ENCODE peak calls at places on chromosomes 13 and 19, in six cellular contexts. J is hepatocyte, K is neural progenitor cell, N is PC-3, L is GM23338, X is MM.1S. Q is an unnamed sample.
A peak's percentile ranks its signal among the peaks of the same experiment; 100 is the strongest.

GRCh38 chr13:28047784-28048388 is 52.5 kb downstream of the FLT3 start:
- DNase-seq in J (no peak), K (no peak), N (peak; percentile 42), L (no peak), X (peak; percentile 57), Q (peak; percentile 65)

GRCh38 chr19:17751103-17751911 is at the start of gene FCHO1:
- DNase-seq in J (no peak), K (no peak), N (no peak), L (no peak), X (peak; percentile 44), Q (no peak)

GRCh38 chr19:30083125-30083681 is 141.2 kb downstream of the URI1 start:
- DNase-seq in J (no peak), K (no peak), N (no peak), L (no peak), X (no peak), Q (no peak)

GRCh38 chr13:37047032-37047431 is 12.5 kb downstream of the SUPT20H start:
- DNase-seq in J (no peak), K (no peak), N (no peak), L (no peak), X (no peak), Q (no peak)

GRCh38 chr13:75326173-75327131 is 155.5 kb downstream of the TBC1D4 start:
- DNase-seq in J (peak; percentile 9), K (no peak), N (no peak), L (no peak), X (no peak), Q (peak; percentile 8)

GRCh38 chr19:7471696-7472620 is 16.9 kb downstream of the PEX11G start:
- DNase-seq in J (no peak), K (no peak), N (no peak), L (no peak), X (no peak), Q (no peak)

GRCh38 chr19:21604351-21604926 is 99.0 kb downstream of the ZNF429 start:
- DNase-seq in J (no peak), K (peak; percentile 7), N (peak; percentile 34), L (peak; percentile 95), X (no peak), Q (peak; percentile 60)

GRCh38 chr13:36131215-36131930 is at the start of gene DCLK1:
- DNase-seq in J (peak; percentile 60), K (peak; percentile 85), N (no peak), L (peak; percentile 87), X (no peak), Q (peak; percentile 54)

GRCh38 chr19:32168111-32168510 is 177.3 kb upstream of the ZNF507 start:
- DNase-seq in J (no peak), K (no peak), N (no peak), L (no peak), X (no peak), Q (no peak)

GRCh38 chr19:53908933-53909415 is at the start of gene CACNG7:
- DNase-seq in J (no peak), K (peak; percentile 80), N (no peak), L (peak; percentile 83), X (no peak), Q (no peak)

GRCh38 chr19:38634757-38635482 is 12.5 kb upstream of the ACTN4 start:
- DNase-seq in J (peak; percentile 76), K (peak; percentile 67), N (peak; percentile 73), L (peak; percentile 73), X (peak; percentile 54), Q (peak; percentile 67)

GRCh38 chr13:113903361-113903760 is 39.5 kb upstream of the GAS6 start:
- DNase-seq in J (no peak), K (no peak), N (no peak), L (no peak), X (no peak), Q (peak; percentile 93)

GRCh38 chr13:23674795-23675640 is 104.8 kb downstream of the TNFRSF19 start:
- DNase-seq in J (peak; percentile 28), K (no peak), N (peak; percentile 95), L (no peak), X (no peak), Q (peak; percentile 86)

GRCh38 chr13:37716796-37717195 is 118.2 kb upstream of the POSTN start:
- DNase-seq in J (no peak), K (no peak), N (no peak), L (no peak), X (no peak), Q (no peak)

GRCh38 chr13:46179576-46180368 is 2.2 kb downstream of the LCP1 start:
- DNase-seq in J (no peak), K (no peak), N (no peak), L (no peak), X (no peak), Q (no peak)

GRCh38 chr13:26561636-26562537 is 4.4 kb downstream of the WASF3 start:
- DNase-seq in J (peak; percentile 14), K (peak; percentile 73), N (no peak), L (peak; percentile 23), X (no peak), Q (peak; percentile 81)

GRCh38 chr13:38872693-38873092 is 117.9 kb downstream of the STOML3 start:
- DNase-seq in J (peak; percentile 69), K (peak; percentile 76), N (peak; percentile 55), L (peak; percentile 83), X (peak; percentile 73), Q (peak; percentile 47)

GRCh38 chr13:37453246-37453645 is 145.3 kb downstream of the POSTN start:
- DNase-seq in J (no peak), K (no peak), N (no peak), L (no peak), X (no peak), Q (peak; percentile 41)

GRCh38 chr19:11538232-11539036 is at the start of gene CNN1:
- DNase-seq in J (peak; percentile 80), K (peak; percentile 72), N (no peak), L (peak; percentile 86), X (no peak), Q (peak; percentile 77)

GRCh38 chr19:10503002-10503789 is at the start of gene KEAP1:
- DNase-seq in J (peak; percentile 52), K (peak; percentile 63), N (peak; percentile 35), L (peak; percentile 75), X (peak; percentile 52), Q (peak; percentile 57)

GRCh38 chr13:26011996-26012688 is 39.7 kb downstream of the SHISA2 start:
- DNase-seq in J (no peak), K (no peak), N (no peak), L (peak; percentile 57), X (no peak), Q (peak; percentile 27)

GRCh38 chr19:37466277-37466797 is 907 bp downstream of the ZNF569 start:
- DNase-seq in J (no peak), K (no peak), N (no peak), L (peak; percentile 21), X (no peak), Q (no peak)

GRCh38 chr13:87084192-87084591 is 587.0 kb upstream of the SLITRK5 start:
- DNase-seq in J (no peak), K (no peak), N (no peak), L (peak; percentile 9), X (no peak), Q (no peak)
- H2AFZ ChIP-seq in J (no peak overlapping the region), K (no peak overlapping the region), N (no peak overlapping the region), L (peak overlapping the region; percentile 30), X (no peak overlapping the region), Q (no peak overlapping the region)

GRCh38 chr19:1001538-1002166 is 1.4 kb downstream of the GRIN3B start:
- DNase-seq in J (peak; percentile 74), K (peak; percentile 79), N (peak; percentile 41), L (peak; percentile 80), X (peak; percentile 53), Q (peak; percentile 58)

GRCh38 chr19:998064-998463 is 2.2 kb upstream of the GRIN3B start:
- DNase-seq in J (no peak), K (no peak), N (no peak), L (no peak), X (no peak), Q (no peak)

GRCh38 chr19:999379-999719 is 870 bp upstream of the GRIN3B start:
- DNase-seq in J (no peak), K (no peak), N (no peak), L (no peak), X (no peak), Q (no peak)

GRCh38 chr19:1000591-1001537 is 645 bp downstream of the GRIN3B start:
- DNase-seq in J (no peak), K (peak; percentile 58), N (no peak), L (peak; percentile 44), X (no peak), Q (no peak)

GRCh38 chr19:1000095-1000494 is at the start of gene GRIN3B:
- DNase-seq in J (peak; percentile 85), K (peak; percentile 90), N (peak; percentile 75), L (peak; percentile 90), X (peak; percentile 49), Q (peak; percentile 77)
- TF ChIP-seq EZH2 in J (peak; percentile 23), K (peak; percentile 37), N (no peak), L (no peak), X (no peak), Q (no peak)

DNA sequence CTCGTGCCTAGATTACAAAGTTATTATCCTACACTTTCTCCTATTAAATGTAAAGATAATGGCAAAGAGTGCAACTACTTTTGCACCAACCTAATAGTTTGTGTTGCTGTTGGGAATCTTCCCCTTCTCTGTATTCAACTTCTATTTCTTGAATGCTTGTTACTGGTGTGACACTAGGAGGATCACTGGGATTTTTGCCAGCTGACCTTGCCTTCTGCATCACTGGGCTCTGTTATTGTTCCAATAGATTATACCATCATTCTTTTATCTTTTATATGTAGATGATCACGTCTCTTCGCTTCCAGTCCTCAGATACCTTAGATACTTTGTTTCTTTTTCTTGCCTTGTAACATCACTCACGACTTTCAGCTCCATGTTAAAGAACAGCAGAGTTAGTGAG is 3.5 kb upstream of the OR10H4 start:
- DNase-seq in J (no peak), K (no peak), N (no peak), L (no peak), X (no peak), Q (no peak)
- TF ChIP-seq EZH2phosphoT487 in J (no peak), K (no peak), N (no peak), L (no peak), X (no peak), Q (no peak)

GRCh38 chr19:44871809-44872208 is 19.2 kb upstream of the TOMM40 start:
- DNase-seq in J (no peak), K (no peak), N (no peak), L (no peak), X (no peak), Q (no peak)
- H2AFZ ChIP-seq in J (no peak overlapping the region), K (no peak overlapping the region), N (no peak overlapping the region), L (no peak overlapping the region), X (no peak overlapping the region), Q (no peak overlapping the region)